ENCODE peak calls at places on chromosomes 16 and 17, in five cellular contexts. One of them, this sample, is unnamed.

GRCh38 chr16:2776500-2777139 is 460 bp downstream of the ELOB start:
- DNase-seq in fibroblast of pulmonary artery: no peak
- DNase-seq in cardiac muscle cell: no peak
- DNase-seq in heart right ventricle: peak
- DNase-seq in A549: no peak
- DNase-seq in this sample: no peak

GRCh38 chr17:73324711-73325526 is 13.1 kb upstream of the CDC42EP4 start:
- DNase-seq in fibroblast of pulmonary artery: no peak
- DNase-seq in cardiac muscle cell: no peak
- DNase-seq in heart right ventricle: no peak
- DNase-seq in A549: no peak
- DNase-seq in this sample: no peak

GRCh38 chr17:5804226-5804625 is 219.9 kb upstream of the NLRP1 start:
- DNase-seq in fibroblast of pulmonary artery: no peak
- DNase-seq in cardiac muscle cell: no peak
- DNase-seq in heart right ventricle: no peak
- DNase-seq in A549: no peak
- DNase-seq in this sample: no peak

GRCh38 chr17:58788199-58788598 is 32.5 kb downstream of the PPM1E start:
- DNase-seq in fibroblast of pulmonary artery: no peak
- DNase-seq in cardiac muscle cell: no peak
- DNase-seq in heart right ventricle: no peak
- DNase-seq in A549: no peak
- DNase-seq in this sample: no peak

GRCh38 chr17:19275457-19276082 is 38.4 kb downstream of the EPN2 start:
- DNase-seq in fibroblast of pulmonary artery: no peak
- DNase-seq in cardiac muscle cell: no peak
- DNase-seq in heart right ventricle: no peak
- DNase-seq in A549: no peak
- DNase-seq in this sample: no peak

GRCh38 chr17:5883775-5884665 is 186.2 kb upstream of the WSCD1 start:
- DNase-seq in fibroblast of pulmonary artery: no peak
- DNase-seq in cardiac muscle cell: no peak
- DNase-seq in heart right ventricle: no peak
- DNase-seq in A549: no peak
- DNase-seq in this sample: no peak

GRCh38 chr16:14286381-14287230 is 215.5 kb downstream of the MRTFB start:
- DNase-seq in fibroblast of pulmonary artery: peak
- DNase-seq in cardiac muscle cell: no peak
- DNase-seq in heart right ventricle: no peak
- DNase-seq in A549: no peak
- DNase-seq in this sample: no peak

GRCh38 chr17:45019177-45019711 is 32.2 kb downstream of the DCAKD start:
- DNase-seq in fibroblast of pulmonary artery: peak
- DNase-seq in cardiac muscle cell: peak
- DNase-seq in heart right ventricle: peak
- DNase-seq in A549: peak
- DNase-seq in this sample: no peak

GRCh38 chr17:48162946-48163506 is 55.5 kb downstream of the SNX11 start:
- DNase-seq in fibroblast of pulmonary artery: peak
- DNase-seq in cardiac muscle cell: peak
- DNase-seq in heart right ventricle: no peak
- DNase-seq in A549: peak
- DNase-seq in this sample: no peak

GRCh38 chr17:4921320-4921719 is 10.8 kb upstream of the GP1BA start:
- DNase-seq in fibroblast of pulmonary artery: no peak
- DNase-seq in cardiac muscle cell: no peak
- DNase-seq in heart right ventricle: no peak
- DNase-seq in A549: no peak
- DNase-seq in this sample: no peak

GRCh38 chr17:21283482-21284318 is 811 bp upstream of the MAP2K3 start:
- DNase-seq in fibroblast of pulmonary artery: no peak
- DNase-seq in cardiac muscle cell: peak
- DNase-seq in heart right ventricle: no peak
- DNase-seq in A549: no peak
- DNase-seq in this sample: no peak

GRCh38 chr17:62739666-62740065 is 68.4 kb downstream of the MARCHF10 start:
- DNase-seq in fibroblast of pulmonary artery: no peak
- DNase-seq in cardiac muscle cell: no peak
- DNase-seq in heart right ventricle: no peak
- DNase-seq in A549: no peak
- DNase-seq in this sample: no peak

GRCh38 chr16:88743693-88744519 is 37.6 kb downstream of the CTU2 start:
- DNase-seq in fibroblast of pulmonary artery: peak
- DNase-seq in cardiac muscle cell: peak
- DNase-seq in heart right ventricle: peak
- DNase-seq in A549: peak
- DNase-seq in this sample: no peak

GRCh38 chr17:59765038-59765437 is 57.6 kb downstream of the VMP1 start:
- DNase-seq in fibroblast of pulmonary artery: no peak
- DNase-seq in cardiac muscle cell: no peak
- DNase-seq in heart right ventricle: no peak
- DNase-seq in A549: no peak
- DNase-seq in this sample: no peak

GRCh38 chr17:56319531-56319930 is 166.3 kb downstream of the ANKFN1 start:
- DNase-seq in fibroblast of pulmonary artery: peak
- DNase-seq in cardiac muscle cell: peak
- DNase-seq in heart right ventricle: no peak
- DNase-seq in A549: peak
- DNase-seq in this sample: no peak

GRCh38 chr16:89618114-89618999 is 4.9 kb downstream of the DPEP1 start:
- DNase-seq in fibroblast of pulmonary artery: peak
- DNase-seq in cardiac muscle cell: peak
- DNase-seq in heart right ventricle: no peak
- DNase-seq in A549: no peak
- DNase-seq in this sample: no peak

GRCh38 chr17:32523017-32523680 is 36.4 kb downstream of the CDK5R1 start:
- DNase-seq in fibroblast of pulmonary artery: no peak
- DNase-seq in cardiac muscle cell: no peak
- DNase-seq in heart right ventricle: no peak
- DNase-seq in A549: no peak
- DNase-seq in this sample: no peak

GRCh38 chr16:49352923-49353322 is 20.7 kb upstream of the C16orf78 start:
- DNase-seq in fibroblast of pulmonary artery: no peak
- DNase-seq in cardiac muscle cell: peak
- DNase-seq in heart right ventricle: no peak
- DNase-seq in A549: no peak
- DNase-seq in this sample: no peak
- TF ChIP-seq CTCF in fibroblast of pulmonary artery: peak
- TF ChIP-seq CTCF in cardiac muscle cell: peak
- TF ChIP-seq CTCF in heart right ventricle: no peak
- TF ChIP-seq CTCF in A549: no peak
- TF ChIP-seq CTCF in this sample: peak

GRCh38 chr16:27374794-27375499 is 27.0 kb upstream of the IL21R start:
- DNase-seq in fibroblast of pulmonary artery: peak
- DNase-seq in cardiac muscle cell: peak
- DNase-seq in heart right ventricle: peak
- DNase-seq in A549: peak
- DNase-seq in this sample: no peak
- H3K4me3 ChIP-seq in fibroblast of pulmonary artery: no peak
- H3K4me3 ChIP-seq in cardiac muscle cell: no peak
- H3K4me3 ChIP-seq in heart right ventricle: no peak
- H3K4me3 ChIP-seq in A549: no peak
- H3K4me3 ChIP-seq in this sample: no peak

DNA sequence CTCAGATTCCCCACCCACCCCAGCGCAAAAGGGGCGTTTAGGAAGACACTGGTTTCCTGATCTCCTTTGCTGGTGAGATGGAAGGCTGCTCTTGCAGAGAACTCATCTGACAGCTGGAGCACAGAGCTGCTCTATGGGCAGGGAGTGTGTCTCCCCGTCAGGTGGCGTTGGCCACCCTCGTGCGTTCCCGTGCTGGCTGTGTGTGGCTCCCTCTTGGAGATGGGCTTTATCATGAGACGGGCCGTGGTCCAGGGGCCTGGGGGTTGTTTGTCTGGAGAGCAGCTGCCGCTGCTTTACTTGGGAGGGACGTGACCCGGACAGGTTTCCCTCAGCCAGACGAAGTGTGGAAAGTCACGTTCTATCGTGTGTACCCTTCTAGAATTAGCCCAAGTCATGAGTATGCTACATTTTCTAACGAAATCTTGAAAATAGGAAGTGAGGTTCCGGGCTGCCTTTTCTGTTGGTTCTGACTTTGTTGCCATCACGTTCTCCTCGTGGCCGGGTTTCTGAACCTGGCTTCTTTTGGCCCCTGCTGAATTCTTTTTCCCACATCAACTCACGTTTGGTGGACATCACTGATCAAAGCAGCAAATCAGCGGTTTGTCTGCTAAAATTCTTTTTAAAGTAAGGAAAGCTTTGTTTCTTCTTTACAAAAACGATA is 105.6 kb upstream of the CHMP6 start:
- DNase-seq in fibroblast of pulmonary artery: no peak
- DNase-seq in cardiac muscle cell: no peak
- DNase-seq in heart right ventricle: no peak
- DNase-seq in A549: no peak
- DNase-seq in this sample: no peak
- TF ChIP-seq CTCF in fibroblast of pulmonary artery: no peak
- TF ChIP-seq CTCF in cardiac muscle cell: no peak
- TF ChIP-seq CTCF in heart right ventricle: no peak
- TF ChIP-seq CTCF in A549: no peak
- TF ChIP-seq CTCF in this sample: no peak

DNA sequence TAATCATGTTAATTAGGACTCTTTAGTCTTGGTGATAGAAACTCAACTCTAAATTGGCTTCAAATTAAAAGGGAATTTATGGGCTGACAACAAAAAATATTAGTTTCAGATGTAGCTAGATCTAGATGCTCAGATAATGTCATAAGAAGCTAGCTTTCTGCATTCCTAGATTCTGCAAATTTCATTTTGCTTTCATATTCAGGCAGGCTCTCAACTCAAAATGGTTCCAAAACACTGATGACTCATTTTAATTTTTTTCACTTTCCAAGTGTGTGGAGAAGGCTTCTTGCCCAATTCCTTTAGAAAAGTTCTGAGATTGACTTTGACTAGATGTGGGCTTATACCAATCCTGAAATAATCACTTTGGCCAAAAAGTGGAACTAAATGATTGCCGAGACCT is 236.7 kb upstream of the GOT2 start:
- DNase-seq in fibroblast of pulmonary artery: peak
- DNase-seq in cardiac muscle cell: no peak
- DNase-seq in heart right ventricle: no peak
- DNase-seq in A549: no peak
- DNase-seq in this sample: no peak
- H3K4me3 ChIP-seq in fibroblast of pulmonary artery: no peak
- H3K4me3 ChIP-seq in cardiac muscle cell: no peak
- H3K4me3 ChIP-seq in heart right ventricle: no peak
- H3K4me3 ChIP-seq in A549: no peak
- H3K4me3 ChIP-seq in this sample: no peak

GRCh38 chr16:26963109-26963508 is 103.6 kb upstream of the C16orf82 start:
- DNase-seq in fibroblast of pulmonary artery: peak
- DNase-seq in cardiac muscle cell: peak
- DNase-seq in heart right ventricle: no peak
- DNase-seq in A549: no peak
- DNase-seq in this sample: no peak
- TF ChIP-seq CTCF in fibroblast of pulmonary artery: peak
- TF ChIP-seq CTCF in cardiac muscle cell: peak
- TF ChIP-seq CTCF in heart right ventricle: no peak
- TF ChIP-seq CTCF in A549: no peak
- TF ChIP-seq CTCF in this sample: peak

DNA sequence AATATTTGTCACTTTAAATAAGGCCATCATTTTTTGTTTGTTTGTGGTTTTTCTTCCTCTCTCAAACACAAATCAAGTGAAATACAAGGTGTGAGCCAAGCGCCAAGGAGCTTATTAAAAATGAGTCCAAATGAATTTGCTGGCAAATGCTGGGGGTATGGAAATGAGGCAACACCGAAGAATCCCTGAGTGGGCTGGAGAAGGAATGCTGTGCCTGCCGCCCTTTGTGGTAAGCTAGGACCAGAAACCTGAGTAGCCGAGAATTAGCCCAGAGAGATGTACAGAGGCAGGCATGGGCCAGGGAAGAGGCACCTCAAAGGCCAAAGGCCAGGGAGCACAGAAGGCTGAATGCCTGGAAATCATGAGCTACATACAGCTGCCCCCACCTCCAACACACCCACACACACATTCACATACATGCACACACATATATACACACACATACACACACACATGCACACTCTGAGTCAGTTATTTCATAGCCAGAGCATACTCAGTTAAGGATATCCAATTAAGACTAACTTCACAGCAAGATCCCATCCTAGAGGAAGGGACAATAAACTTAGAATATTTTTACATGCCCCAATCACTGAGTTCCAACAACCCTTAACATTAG is 266.1 kb upstream of the DYNLRB2 start:
- DNase-seq in fibroblast of pulmonary artery: no peak
- DNase-seq in cardiac muscle cell: peak
- DNase-seq in heart right ventricle: no peak
- DNase-seq in A549: no peak
- DNase-seq in this sample: no peak
- H3K4me3 ChIP-seq in fibroblast of pulmonary artery: no peak
- H3K4me3 ChIP-seq in cardiac muscle cell: no peak
- H3K4me3 ChIP-seq in heart right ventricle: no peak
- H3K4me3 ChIP-seq in A549: no peak
- H3K4me3 ChIP-seq in this sample: no peak

GRCh38 chr16:87392823-87393679 is 915 bp downstream of the MAP1LC3B start:
- DNase-seq in fibroblast of pulmonary artery: peak
- DNase-seq in cardiac muscle cell: peak
- DNase-seq in heart right ventricle: peak
- DNase-seq in A549: peak
- DNase-seq in this sample: no peak

GRCh38 chr16:87390641-87391323 is 1.4 kb upstream of the MAP1LC3B start:
- DNase-seq in fibroblast of pulmonary artery: no peak
- DNase-seq in cardiac muscle cell: no peak
- DNase-seq in heart right ventricle: no peak
- DNase-seq in A549: no peak
- DNase-seq in this sample: no peak

GRCh38 chr16:87391324-87391949 is 699 bp upstream of the MAP1LC3B start:
- DNase-seq in fibroblast of pulmonary artery: peak
- DNase-seq in cardiac muscle cell: no peak
- DNase-seq in heart right ventricle: peak
- DNase-seq in A549: no peak
- DNase-seq in this sample: no peak

GRCh38 chr16:87393680-87394055 is 1.5 kb downstream of the MAP1LC3B start:
- DNase-seq in fibroblast of pulmonary artery: no peak
- DNase-seq in cardiac muscle cell: no peak
- DNase-seq in heart right ventricle: no peak
- DNase-seq in A549: no peak
- DNase-seq in this sample: no peak

DNA sequence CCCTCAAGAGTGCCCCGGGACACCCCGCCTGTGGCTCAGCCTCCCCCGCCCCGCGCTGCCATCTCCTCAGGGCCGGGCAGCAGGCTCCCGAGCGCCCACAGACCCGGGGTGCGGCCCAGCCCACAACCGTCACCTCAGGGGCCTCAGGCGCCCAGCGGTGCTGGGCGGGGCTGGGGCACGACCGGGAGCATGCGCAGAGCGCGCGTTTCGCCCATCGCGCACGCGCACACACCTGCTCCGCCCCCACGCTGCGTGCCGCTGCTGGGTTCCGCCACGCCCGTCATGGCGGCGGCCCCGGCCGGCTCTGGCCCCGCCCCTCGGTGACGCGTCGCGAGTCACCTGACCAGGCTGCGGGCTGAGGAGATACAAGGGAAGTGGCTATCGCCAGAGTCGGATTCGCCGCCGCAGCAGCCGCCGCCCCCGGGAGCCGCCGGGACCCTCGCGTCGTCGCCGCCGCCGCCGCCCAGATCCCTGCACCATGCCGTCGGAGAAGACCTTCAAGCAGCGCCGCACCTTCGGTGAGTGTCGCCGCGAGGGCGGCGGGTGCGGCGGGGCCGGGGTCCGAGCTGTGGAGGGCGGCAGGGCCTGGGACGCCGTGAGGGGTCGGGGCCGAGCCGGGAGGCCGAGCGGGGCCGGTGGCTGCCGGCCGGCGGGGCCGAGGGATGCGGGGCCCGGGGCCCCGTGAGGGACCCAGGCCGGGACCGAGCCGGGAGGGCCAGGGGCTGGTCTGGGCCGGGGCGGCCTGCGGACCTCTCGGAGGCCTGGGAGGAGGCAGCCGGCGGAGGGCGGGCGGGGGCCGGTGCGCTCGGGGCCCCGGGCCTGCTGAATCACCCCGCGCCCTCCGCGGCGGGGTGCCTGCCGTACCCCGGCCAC is at the start of gene MAP1LC3B:
- DNase-seq in fibroblast of pulmonary artery: peak
- DNase-seq in cardiac muscle cell: peak
- DNase-seq in heart right ventricle: peak
- DNase-seq in A549: peak
- DNase-seq in this sample: peak
- TF ChIP-seq CTCF in fibroblast of pulmonary artery: no peak
- TF ChIP-seq CTCF in cardiac muscle cell: no peak
- TF ChIP-seq CTCF in heart right ventricle: no peak
- TF ChIP-seq CTCF in A549: no peak
- TF ChIP-seq CTCF in this sample: no peak

This sample was measured in AG04449.